ENCODE peak calls at places on chromosomes 1 and 21, in seven cellular contexts. A is CD4-positive, CD25-positive, alpha-beta regulatory T cell; X is cardiac muscle cell; G is left ventricle myocardium inferior; R is adrenal gland; Q is breast epithelium; J is left lung. D is an unnamed sample.

GRCh38 chr21:38661296-38662223 is 144.2 kb upstream of the ETS2 start:
- DNase-seq in Q (no peak), A (no peak), G (peak; percentile 20), J (peak; percentile 81), X (peak; percentile 49), R (peak; percentile 19), D (no peak)

GRCh38 chr1:48207536-48208075 is 14.9 kb upstream of the SLC5A9 start:
- DNase-seq in A (no peak), J (no peak), X (no peak), Q (no peak), G (no peak), R (no peak), D (no peak)

GRCh38 chr1:151968058-151968457 is 25.6 kb downstream of the S100A10 start:
- DNase-seq in R (peak; percentile 53), A (peak; percentile 30), J (no peak), X (peak; percentile 64), G (no peak), Q (no peak), D (no peak)

GRCh38 chr1:41673806-41674205 is 189.3 kb upstream of the EDN2 start:
- DNase-seq in X (no peak), R (no peak), J (no peak), G (no peak), A (no peak), Q (peak; percentile 50), D (no peak)

GRCh38 chr1:160209041-160209655 is 4.0 kb downstream of the PEA15 start:
- DNase-seq in J (no peak), X (no peak), G (no peak), A (no peak), Q (no peak), R (no peak), D (no peak)

GRCh38 chr1:240242601-240243144 is 151.0 kb downstream of the FMN2 start:
- DNase-seq in X (peak; percentile 24), G (no peak), A (no peak), Q (no peak), R (no peak), J (no peak), D (no peak)

GRCh38 chr1:155174334-155175280 is 958 bp downstream of the TRIM46 start:
- DNase-seq in J (peak; percentile 77), G (no peak), A (peak; percentile 46), Q (peak; percentile 48), X (peak; percentile 38), R (no peak), D (no peak)

GRCh38 chr1:209895709-209896108 is 42.3 kb upstream of the SYT14 start:
- DNase-seq in R (no peak), J (no peak), G (no peak), X (peak; percentile 44), A (no peak), Q (no peak), D (no peak)

GRCh38 chr1:157968503-157968902 is 24.9 kb upstream of the KIRREL1 start:
- DNase-seq in J (no peak), R (peak; percentile 43), G (no peak), A (no peak), X (peak; percentile 65), Q (no peak), D (peak; percentile 59)

GRCh38 chr1:208201241-208201640 is 42.9 kb downstream of the PLXNA2 start:
- DNase-seq in X (peak; percentile 91), J (no peak), Q (no peak), R (peak; percentile 59), A (no peak), G (no peak), D (peak; percentile 81)
- H3K4me1 ChIP-seq in X (no peaks in the 10 kb centered on the region), J (peaks cover 40% of the 10 kb centered on the region), Q (peaks cover 6% of the 10 kb centered on the region), R (no peaks in the 10 kb centered on the region), A (no peaks in the 10 kb centered on the region), G (peaks cover 64% of the 10 kb centered on the region), D (peaks cover 46% of the 10 kb centered on the region)

GRCh38 chr1:147169171-147169570 is 3.1 kb downstream of the PRKAB2 start:
- DNase-seq in A (no peak), X (no peak), J (no peak), Q (no peak), R (no peak), G (no peak), D (no peak)

GRCh38 chr1:147167361-147167760 is 4.9 kb downstream of the PRKAB2 start:
- DNase-seq in X (peak; percentile 92), A (no peak), Q (no peak), J (no peak), G (no peak), R (no peak), D (no peak)

GRCh38 chr1:147171399-147172167 is 687 bp downstream of the PRKAB2 start:
- DNase-seq in G (no peak), A (no peak), X (no peak), R (peak; percentile 2), J (no peak), Q (no peak), D (no peak)

GRCh38 chr1:147169840-147170674 is 2.2 kb downstream of the PRKAB2 start:
- DNase-seq in Q (no peak), X (no peak), R (no peak), G (no peak), A (no peak), J (no peak), D (no peak)

GRCh38 chr1:147168626-147169058 is 3.6 kb downstream of the PRKAB2 start:
- DNase-seq in G (no peak), J (no peak), Q (no peak), A (no peak), R (peak; percentile 54), X (peak; percentile 38), D (no peak)
- H3K4me1 ChIP-seq in G (peaks cover 61% of the 10 kb centered on the region), J (peaks cover under 1% of the 10 kb centered on the region), Q (peaks cover 12% of the 10 kb centered on the region), A (peaks cover 14% of the 10 kb centered on the region), R (peaks cover 4% of the 10 kb centered on the region), X (peaks cover 32% of the 10 kb centered on the region), D (peaks cover 35% of the 10 kb centered on the region)

DNA sequence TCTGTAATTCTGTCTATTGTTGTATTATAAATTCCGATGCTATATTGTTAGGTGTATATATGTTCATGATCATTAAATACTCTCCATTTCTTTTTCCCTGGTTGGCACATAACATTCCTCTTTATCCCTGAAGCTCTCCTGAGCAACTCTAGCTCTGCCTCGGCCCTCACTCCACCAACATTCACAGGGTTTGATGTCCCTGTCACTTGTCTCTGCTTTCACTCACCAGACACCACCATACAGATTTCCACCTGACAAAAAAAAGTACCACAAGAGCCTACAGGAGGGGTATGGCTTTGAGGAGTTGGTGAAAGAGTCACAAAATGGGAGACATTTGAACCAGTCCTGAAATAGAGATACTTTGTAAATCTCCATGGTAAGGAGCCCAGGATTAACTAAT is 8.8 kb upstream of the TSPEAR start:
- DNase-seq in X (no peak), Q (no peak), A (no peak), J (no peak), R (no peak), G (no peak), D (no peak)
- H3K4me1 ChIP-seq in X (peaks cover 5% of the 10 kb centered on the region), Q (no peaks in the 10 kb centered on the region), A (peaks cover 13% of the 10 kb centered on the region), J (no peaks in the 10 kb centered on the region), R (no peaks in the 10 kb centered on the region), G (peaks cover 15% of the 10 kb centered on the region), D (no peaks in the 10 kb centered on the region)

DNA sequence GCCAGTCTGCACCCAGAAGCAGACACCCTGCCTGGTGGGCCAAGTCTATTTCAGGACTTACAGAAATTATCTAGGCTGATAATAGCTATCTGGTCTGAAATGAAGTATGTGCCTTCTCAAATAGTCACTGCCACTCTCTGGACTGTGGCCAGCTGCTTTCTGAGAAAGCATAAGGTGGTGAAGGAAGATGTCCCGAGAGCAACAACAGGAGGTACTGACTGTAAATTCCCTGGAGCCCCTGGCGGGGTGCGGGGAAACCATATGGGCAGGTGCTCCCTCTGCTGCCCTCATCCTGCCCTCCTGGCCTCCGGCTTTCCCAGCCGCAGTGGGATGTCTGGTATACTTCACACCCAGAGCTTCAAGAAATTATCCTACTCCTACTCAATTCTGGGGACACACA is 86.8 kb downstream of the TGFBR3 start:
- DNase-seq in Q (no peak), X (no peak), R (peak; percentile 86), A (no peak), G (peak; percentile 32), J (no peak), D (no peak)
- H3K4me1 ChIP-seq in Q (peaks cover 9% of the 10 kb centered on the region), X (peaks cover 15% of the 10 kb centered on the region), R (peaks cover 27% of the 10 kb centered on the region), A (peaks cover 15% of the 10 kb centered on the region), G (peaks cover 49% of the 10 kb centered on the region), J (no peaks in the 10 kb centered on the region), D (peaks cover 63% of the 10 kb centered on the region)

D was measured in gastrocnemius medialis.